ENCODE peak calls at places on chromosome 22, in four cellular contexts. X, D, A and R are unnamed samples.

GRCh38 chr22:43356881-43357280 is 13.7 kb upstream of the SCUBE1 start:
- DNase-seq in X (no peak), A (no peak), D (no peak), R (no peak)

GRCh38 chr22:42365337-42365865 is 66.8 kb downstream of the NFAM1 start:
- DNase-seq in D (no peak), A (no peak), X (no peak), R (no peak)

GRCh38 chr22:39095971-39096370 is 1.1 kb upstream of the APOBEC3H start:
- DNase-seq in A (no peak), X (no peak), D (no peak), R (no peak)

GRCh38 chr22:47872761-47873535 is 1110.5 kb downstream of the TBC1D22A start:
- DNase-seq in X (no peak), D (no peak), A (no peak), R (no peak)

GRCh38 chr22:50102946-50103345 is 13.1 kb downstream of the MOV10L1 start:
- DNase-seq in D (no peak), A (no peak), X (no peak), R (peak; percentile 60)

GRCh38 chr22:33126881-33127280 is 68.7 kb upstream of the SYN3 start:
- DNase-seq in D (no peak), X (no peak), A (no peak), R (no peak)

GRCh38 chr22:39352301-39352867 is 2.6 kb downstream of the SYNGR1 start:
- DNase-seq in A (no peak), D (no peak), X (no peak), R (no peak)

GRCh38 chr22:39520874-39521857 is 804 bp downstream of the ATF4 start:
- DNase-seq in A (peak; percentile 69), D (peak; percentile 73), X (peak; percentile 85), R (peak; percentile 86)

GRCh38 chr22:49439373-49439772 is 388.3 kb downstream of the BRD1 start:
- DNase-seq in A (no peak), X (no peak), D (no peak), R (no peak)

GRCh38 chr22:42719133-42719532 is 1.5 kb downstream of the A4GALT start:
- DNase-seq in A (no peak), X (no peak), D (no peak), R (no peak)

GRCh38 chr22:50705219-50705691 is 32.6 kb downstream of the SHANK3 start:
- DNase-seq in D (peak; percentile 70), A (no peak), X (peak; percentile 81), R (no peak)

GRCh38 chr22:37343863-37344734 is 61.8 kb downstream of the CYTH4 start:
- DNase-seq in D (no peak), X (no peak), A (no peak), R (no peak)

GRCh38 chr22:50481440-50482106 is at the start of gene ADM2:
- DNase-seq in D (no peak), A (no peak), X (no peak), R (peak; percentile 82)

GRCh38 chr22:42895087-42895486 is 38.0 kb upstream of the ARFGAP3 start:
- DNase-seq in D (no peak), A (no peak), X (no peak), R (peak; percentile 71)

DNA sequence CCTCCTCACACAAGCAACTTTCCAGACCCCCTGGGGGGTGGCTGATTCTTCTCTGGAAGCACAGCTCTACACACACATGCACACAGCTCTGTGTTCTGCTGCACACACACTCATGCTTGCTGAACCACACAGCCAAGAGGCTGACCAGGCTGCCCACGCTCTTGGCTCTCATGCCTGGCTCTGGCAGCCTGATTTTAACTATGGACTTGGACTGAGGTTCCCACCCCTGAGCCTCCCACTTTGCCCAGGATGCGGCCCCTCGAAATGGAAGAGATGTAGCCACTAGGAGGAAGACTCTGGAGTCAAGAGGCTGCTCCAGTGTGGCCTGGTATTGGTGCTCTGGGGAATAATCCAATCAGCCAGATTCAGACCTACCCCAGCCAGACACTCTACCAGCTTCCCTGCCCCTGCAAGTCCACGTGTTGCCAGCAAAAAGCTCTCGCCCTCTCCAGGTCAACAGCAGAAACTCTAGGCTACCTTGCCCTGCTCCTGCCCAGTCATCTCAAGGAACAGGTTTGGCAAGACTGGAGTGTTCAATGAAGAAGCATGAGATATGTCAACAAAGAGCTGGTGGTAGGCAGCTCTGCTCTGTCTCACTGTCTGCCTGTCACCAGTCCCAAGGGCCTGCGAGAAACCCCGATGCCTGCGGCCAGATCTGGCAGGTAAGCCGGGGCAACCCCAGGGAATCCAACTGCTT is 8.8 kb upstream of the CASTOR1 start:
- DNase-seq in D (no peak), X (no peak), A (no peak), R (no peak)
- TF ChIP-seq CTCF in D (no peak), X (no peak), A (no peak), R (no peak)

GRCh38 chr22:23245799-23246136 is 65.5 kb downstream of the BCR start:
- DNase-seq in X (no peak), D (peak; percentile 21), A (no peak), R (no peak)
- TF ChIP-seq CTCF in X (no peak), D (no peak), A (no peak), R (no peak)

GRCh38 chr22:27381960-27382742 is 419.4 kb downstream of the MN1 start:
- DNase-seq in X (no peak), A (no peak), D (no peak), R (no peak)
- TF ChIP-seq CTCF in X (no peak), A (no peak), D (no peak), R (no peak)

DNA sequence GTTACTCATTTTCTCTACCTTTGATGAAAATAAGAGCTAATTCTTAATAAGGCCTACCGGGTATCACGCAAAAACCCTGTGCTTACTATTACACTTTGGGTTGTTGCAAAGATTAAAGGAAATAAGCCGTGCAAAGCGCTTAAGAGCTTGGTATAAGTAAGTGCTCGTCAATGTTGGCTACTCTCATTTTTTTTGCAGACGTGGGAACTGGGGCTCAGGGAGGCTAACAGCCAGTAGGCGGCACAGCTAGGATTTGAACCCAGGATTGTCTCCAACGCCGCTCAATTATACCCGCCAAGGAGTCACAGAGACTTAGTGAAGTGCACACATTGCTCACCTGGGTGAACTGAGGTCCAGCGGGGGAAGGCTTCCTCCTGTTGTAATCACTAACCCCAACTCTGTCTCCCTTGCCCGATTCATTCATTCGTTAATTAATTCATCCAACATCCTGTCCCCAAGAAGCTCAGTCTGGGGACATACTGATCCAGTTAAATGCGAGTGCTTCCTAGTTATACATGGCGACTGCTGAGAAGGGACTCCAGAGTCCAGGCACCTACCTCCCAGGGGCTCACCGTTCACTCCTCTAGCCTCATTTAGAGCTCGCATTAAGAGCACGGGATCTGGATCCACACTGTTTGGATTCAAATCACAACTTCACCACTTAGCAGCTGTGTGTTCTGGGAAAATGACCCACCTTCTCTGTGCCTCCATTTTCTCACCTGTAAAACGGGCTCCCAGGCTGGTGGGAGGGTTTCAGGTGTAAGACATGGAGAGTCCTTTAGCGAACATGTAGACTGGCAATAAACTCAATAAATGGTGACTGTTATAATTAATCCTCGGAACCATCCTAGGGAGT is 869 bp upstream of the MTFP1 start:
- DNase-seq in A (no peak), X (no peak), D (peak; percentile 28), R (no peak)
- TF ChIP-seq CTCF in A (no peak), X (no peak), D (no peak), R (no peak)

GRCh38 chr22:46107753-46108563 is 42.4 kb upstream of the PPARA start:
- DNase-seq in X (no peak), D (no peak), A (peak; percentile 57), R (no peak)

GRCh38 chr22:46110215-46110614 is 40.1 kb upstream of the PPARA start:
- DNase-seq in A (no peak), X (no peak), D (peak; percentile 34), R (no peak)

GRCh38 chr22:46107089-46107664 is 43.1 kb upstream of the PPARA start:
- DNase-seq in A (no peak), X (no peak), D (no peak), R (no peak)

GRCh38 chr22:46109474-46110003 is 40.8 kb upstream of the PPARA start:
- DNase-seq in A (no peak), D (no peak), X (no peak), R (no peak)

GRCh38 chr22:46108564-46109473 is 41.5 kb upstream of the PPARA start:
- DNase-seq in A (no peak), X (no peak), D (peak; percentile 23), R (no peak)
- TF ChIP-seq CTCF in A (no peak), X (no peak), D (no peak), R (no peak)

GRCh38 chr22:29700949-29701927 is 18.6 kb upstream of the CABP7 start:
- DNase-seq in D (peak; percentile 34), X (no peak), A (no peak), R (peak; percentile 60)
- TF ChIP-seq CTCF in D (peak; percentile 16), X (peak; percentile 33), A (no peak), R (peak; percentile 33)

GRCh38 chr22:22709719-22710445 is 65.5 kb downstream of the GGTLC2 start:
- DNase-seq in D (no peak), X (no peak), A (no peak), R (no peak)
- TF ChIP-seq CTCF in D (peak; percentile 35), X (peak; percentile 14), A (peak; percentile 11), R (no peak)

GRCh38 chr22:35039625-35040024 is 26.3 kb upstream of the ISX start:
- DNase-seq in D (no peak), A (no peak), X (no peak), R (no peak)

GRCh38 chr22:35034963-35035362 is 31.0 kb upstream of the ISX start:
- DNase-seq in D (no peak), X (no peak), A (no peak), R (no peak)

GRCh38 chr22:35032571-35032970 is 33.4 kb upstream of the ISX start:
- DNase-seq in A (no peak), D (no peak), X (no peak), R (no peak)

GRCh38 chr22:35033635-35034296 is 32.2 kb upstream of the ISX start:
- DNase-seq in D (no peak), A (no peak), X (no peak), R (no peak)

GRCh38 chr22:35037089-35037488 is 28.9 kb upstream of the ISX start:
- DNase-seq in D (no peak), X (no peak), A (no peak), R (peak; percentile 25)
- TF ChIP-seq CTCF in D (no peak), X (peak; percentile 9), A (peak; percentile 48), R (peak; percentile 43)

DNA sequence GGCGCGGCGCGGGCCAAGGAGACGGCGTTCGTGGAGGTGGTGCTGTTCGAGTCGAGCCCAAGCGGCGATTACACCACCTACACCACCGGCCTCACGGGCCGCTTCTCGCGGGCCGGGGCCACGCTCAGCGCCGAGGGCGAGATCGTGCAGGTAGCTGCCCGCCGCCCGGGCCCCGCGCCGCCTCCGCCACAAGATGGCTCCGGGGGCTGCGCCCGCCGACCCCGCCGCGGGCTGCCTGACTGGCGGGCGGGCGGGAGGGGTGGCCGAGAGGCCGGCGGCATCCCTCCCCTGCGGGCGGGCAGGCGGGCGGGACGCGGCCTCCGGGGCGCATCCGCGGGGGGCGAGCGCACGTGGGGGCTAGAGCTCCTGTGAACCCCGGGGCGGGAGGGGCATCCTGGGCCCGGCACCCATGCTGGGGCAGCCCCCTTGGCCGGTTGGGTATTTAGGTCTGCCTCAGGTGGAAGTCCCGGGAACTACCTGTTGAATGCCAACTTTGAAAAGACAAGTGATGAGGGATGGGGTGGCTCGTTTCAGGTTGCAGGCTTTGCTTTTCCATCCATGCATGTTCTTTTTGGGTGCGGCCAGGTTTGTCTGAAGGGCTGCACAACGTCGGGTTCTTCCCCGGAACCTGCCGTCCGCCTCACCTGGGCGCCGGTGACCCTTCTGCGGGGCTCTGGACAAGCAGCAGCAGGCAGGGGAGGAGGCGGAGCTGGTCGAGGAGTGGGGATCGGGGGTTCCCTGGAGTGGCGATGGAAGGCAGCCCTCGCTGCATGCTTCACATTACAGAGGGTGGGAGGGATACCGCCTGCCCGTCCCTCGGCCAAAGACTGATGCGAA is 763 bp downstream of the ZNRF3 start:
- DNase-seq in A (peak; percentile 44), X (no peak), D (peak; percentile 44), R (peak; percentile 32)
- TF ChIP-seq CTCF in A (no peak), X (no peak), D (peak; percentile 12), R (no peak)